ENCODE peak calls at places on chromosome 17, in five cellular contexts. X is spleen, G is cardiac muscle cell, K is K562, T is uterus. H is an unnamed sample.

GRCh38 chr17:79294459-79295071 is 219.9 kb downstream of the ENGASE start:
- DNase-seq in X (no peak), G (peak; percentile 91), K (peak; percentile 83), T (peak; percentile 56), H (peak; percentile 16)

GRCh38 chr17:83127431-83128160 is 48.2 kb downstream of the METRNL start:
- DNase-seq in X (peak; percentile 51), G (no peak), K (no peak), T (no peak), H (no peak)

GRCh38 chr17:42288985-42289862 is 926 bp downstream of the STAT5A start:
- DNase-seq in X (peak; percentile 91), G (no peak), K (peak; percentile 83), T (peak; percentile 38), H (no peak)

GRCh38 chr17:80790981-80791742 is 200.5 kb upstream of the CHMP6 start:
- DNase-seq in X (peak; percentile 41), G (no peak), K (no peak), T (no peak), H (no peak)

GRCh38 chr17:7173687-7174602 is 5.2 kb downstream of the ASGR1 start:
- DNase-seq in X (peak; percentile 85), G (peak; percentile 63), K (no peak), T (no peak), H (peak; percentile 32)

GRCh38 chr17:63703556-63704258 is 3.8 kb upstream of the LIMD2 start:
- DNase-seq in X (no peak), G (no peak), K (no peak), T (no peak), H (no peak)

GRCh38 chr17:13597723-13598347 is 3.9 kb downstream of the HS3ST3A1 start:
- DNase-seq in X (no peak), G (peak; percentile 67), K (no peak), T (no peak), H (peak; percentile 47)

GRCh38 chr17:62819511-62820221 is 11.6 kb upstream of the MARCHF10 start:
- DNase-seq in X (no peak), G (peak; percentile 82), K (no peak), T (peak; percentile 62), H (peak; percentile 99)

GRCh38 chr17:82780981-82781893 is 29.4 kb downstream of the TBCD start:
- DNase-seq in X (no peak), G (no peak), K (no peak), T (no peak), H (no peak)

GRCh38 chr17:81291662-81292061 is 3.4 kb downstream of the SLC38A10 start:
- DNase-seq in X (peak; percentile 91), G (peak; percentile 72), K (peak; percentile 77), T (peak; percentile 65), H (peak; percentile 69)

GRCh38 chr17:17019430-17019762 is 22.9 kb upstream of the MPRIP start:
- DNase-seq in X (no peak), G (no peak), K (no peak), T (no peak), H (no peak)

GRCh38 chr17:27810211-27810901 is 10.0 kb upstream of the NOS2 start:
- DNase-seq in X (no peak), G (no peak), K (no peak), T (no peak), H (no peak)

GRCh38 chr17:65323055-65323454 is 185.9 kb downstream of the RGS9 start:
- DNase-seq in X (no peak), G (no peak), K (no peak), T (no peak), H (no peak)

GRCh38 chr17:79749156-79749815 is 18.5 kb downstream of the ENPP7 start:
- DNase-seq in X (no peak), G (no peak), K (no peak), T (no peak), H (peak; percentile 27)

GRCh38 chr17:67440311-67441051 is 63.4 kb downstream of the PITPNC1 start:
- DNase-seq in X (no peak), G (no peak), K (no peak), T (no peak), H (no peak)

GRCh38 chr17:68540981-68541380 is 28.8 kb downstream of the PRKAR1A start:
- DNase-seq in X (no peak), G (no peak), K (no peak), T (no peak), H (no peak)

GRCh38 chr17:68542698-68543463 is 30.7 kb downstream of the PRKAR1A start:
- DNase-seq in X (no peak), G (no peak), K (no peak), T (no peak), H (no peak)

GRCh38 chr17:68541816-68542215 is 29.6 kb downstream of the PRKAR1A start:
- DNase-seq in X (no peak), G (no peak), K (no peak), T (no peak), H (no peak)

GRCh38 chr17:68535903-68536302 is 23.7 kb downstream of the PRKAR1A start:
- DNase-seq in X (no peak), G (no peak), K (no peak), T (no peak), H (no peak)

DNA sequence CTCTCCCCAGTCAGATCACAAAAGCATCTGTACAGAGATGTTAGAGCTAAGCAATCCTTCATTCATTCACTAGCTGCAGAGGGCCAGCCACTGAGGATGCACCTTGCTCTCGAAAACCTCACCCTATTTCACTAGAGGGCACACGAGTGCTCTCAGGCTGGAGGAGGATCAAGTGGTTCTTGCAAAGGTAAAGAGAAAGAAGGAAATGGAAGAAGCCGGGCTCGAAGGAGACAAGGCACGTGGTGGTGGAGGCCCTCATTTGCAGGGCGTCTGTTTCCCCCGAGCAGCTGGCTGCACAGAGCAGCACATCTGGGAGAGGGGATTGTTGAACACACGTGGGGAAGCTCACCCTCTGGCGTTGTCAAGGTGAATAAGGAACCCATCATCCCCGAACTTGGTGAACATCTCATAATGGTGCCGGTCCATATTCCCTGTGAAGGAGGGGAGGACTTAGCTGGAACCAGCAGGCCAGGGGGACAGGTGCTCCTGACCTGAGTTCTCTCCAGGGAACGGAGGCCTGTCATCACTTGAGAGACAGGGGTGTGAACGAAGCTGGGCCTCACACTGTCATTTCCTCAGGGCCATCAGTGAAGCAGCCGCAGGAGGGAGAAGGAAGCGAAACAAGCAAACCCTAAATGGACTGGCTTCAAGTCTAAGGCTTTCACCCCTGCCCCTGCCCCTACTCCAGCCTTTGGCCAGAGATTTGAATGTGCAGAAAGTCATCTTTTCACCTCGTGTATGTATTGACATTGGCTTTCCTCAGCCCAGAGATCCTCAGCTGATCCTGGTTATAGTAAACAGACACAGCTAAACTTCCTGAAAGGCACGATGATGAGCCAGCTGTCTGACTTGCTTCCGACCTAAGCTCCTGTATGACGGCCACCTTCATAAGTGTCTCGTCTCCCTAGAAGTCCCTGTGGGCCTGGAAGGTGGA is 27.6 kb downstream of the PRKAR1A start:
- DNase-seq in X (no peak), G (peak; percentile 24), K (no peak), T (peak; percentile 49), H (peak; percentile 13)
- TF ChIP-seq CTCF in X (no peak), G (peak; percentile 40), K (no peak), T (peak; percentile 42), H (peak; percentile 26)

DNA sequence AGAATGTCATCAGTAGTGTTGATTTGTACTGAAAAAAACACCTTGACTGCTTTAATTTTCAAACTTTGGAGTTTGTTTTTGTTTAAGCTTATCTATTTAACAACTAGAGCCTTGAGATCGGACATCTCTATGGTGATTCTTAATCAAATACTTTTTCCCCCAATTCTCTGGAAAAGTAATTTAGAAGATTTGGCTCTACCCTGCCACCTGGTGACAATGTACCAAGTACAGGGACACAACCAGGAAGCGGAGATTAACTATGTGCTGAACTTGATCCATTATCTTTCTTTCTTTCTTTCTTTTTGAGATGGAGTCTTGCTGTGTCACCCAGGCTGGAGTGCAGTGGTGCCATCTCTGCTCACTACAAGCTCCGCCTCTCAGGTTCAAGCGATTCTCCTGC is 30.8 kb downstream of the USP43 start:
- DNase-seq in X (no peak), G (no peak), K (no peak), T (no peak), H (no peak)
- TF ChIP-seq CTCF in X (no peak), G (peak; percentile 20), K (no peak), T (no peak), H (peak; percentile 19)

DNA sequence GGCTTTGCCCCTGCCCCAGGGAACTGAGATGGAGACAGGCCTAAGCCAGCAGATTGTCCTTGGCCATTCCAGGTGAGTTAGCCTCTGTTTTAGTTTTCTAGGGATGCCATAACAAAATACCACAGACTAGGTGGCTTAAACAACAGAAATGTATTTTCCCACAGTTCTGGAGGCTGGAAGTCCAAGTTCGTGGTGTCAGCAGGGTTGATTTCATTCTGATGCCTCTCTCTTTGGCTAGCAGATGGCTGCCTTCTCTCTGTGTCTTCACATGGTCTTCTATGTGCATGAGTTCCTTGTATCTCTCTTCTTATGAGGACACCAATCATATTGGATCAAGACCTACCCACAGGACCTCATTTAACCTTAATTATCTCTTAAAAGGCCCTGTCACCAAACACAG is 12.8 kb downstream of the FAM20A start:
- DNase-seq in X (no peak), G (no peak), K (no peak), T (no peak), H (no peak)
- TF ChIP-seq CTCF in X (no peak), G (no peak), K (no peak), T (no peak), H (no peak)

GRCh38 chr17:43679401-43679800 is 17.7 kb upstream of the MEOX1 start:
- DNase-seq in X (no peak), G (no peak), K (no peak), T (no peak), H (no peak)

GRCh38 chr17:43679911-43680310 is 18.2 kb upstream of the MEOX1 start:
- DNase-seq in X (no peak), G (no peak), K (no peak), T (no peak), H (no peak)

GRCh38 chr17:43689814-43690213 is 28.1 kb upstream of the MEOX1 start:
- DNase-seq in X (no peak), G (no peak), K (no peak), T (no peak), H (no peak)

DNA sequence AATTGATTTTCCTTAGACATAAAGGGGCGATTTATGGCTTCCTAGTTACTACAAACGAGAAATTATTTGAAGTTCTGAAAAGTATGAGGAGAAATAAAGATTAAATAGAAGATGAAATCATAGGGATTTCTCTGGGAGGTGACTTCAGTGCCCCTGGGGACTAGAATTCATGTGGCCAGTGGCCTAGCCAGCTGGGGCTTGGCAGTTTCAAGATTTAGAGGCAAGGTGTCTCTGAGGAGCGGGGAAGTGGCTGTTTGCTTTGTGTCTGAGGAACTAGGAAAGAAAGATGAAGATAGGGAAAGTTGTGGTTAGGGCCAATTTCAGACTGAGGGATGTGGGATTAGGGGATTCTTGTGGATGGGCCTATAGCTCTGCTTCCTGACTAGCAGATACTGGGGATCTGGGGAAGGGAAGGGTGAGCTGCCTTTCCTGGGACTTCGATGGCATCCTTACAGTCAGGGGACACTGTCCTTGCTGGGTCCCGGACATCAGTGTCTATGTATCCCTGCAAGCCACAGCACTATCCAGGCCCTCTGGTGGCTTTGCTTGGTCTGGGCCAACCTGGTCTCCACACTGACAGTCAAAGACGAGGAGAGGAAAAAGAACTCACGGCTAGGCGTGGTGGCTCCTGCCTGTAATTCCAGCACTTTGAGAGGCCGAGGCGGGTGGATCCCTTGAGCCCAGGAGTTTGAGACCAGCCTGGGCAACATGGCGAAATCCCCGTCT is 22.4 kb upstream of the MEOX1 start:
- DNase-seq in X (no peak), G (no peak), K (no peak), T (no peak), H (no peak)
- TF ChIP-seq CTCF in X (no peak), G (no peak), K (no peak), T (no peak), H (no peak)

GRCh38 chr17:72587773-72588511 is 467.1 kb downstream of the SOX9 start:
- DNase-seq in X (no peak), G (no peak), K (no peak), T (no peak), H (no peak)
- TF ChIP-seq CTCF in X (no peak), G (peak; percentile 26), K (no peak), T (no peak), H (no peak)

H was measured in foreskin fibroblast.